ENCODE peak calls at places on chromosomes 1 and 21, in ten cellular contexts. P is brain microvascular endothelial cell, V is neural progenitor cell, J is progenitor cell of endocrine pancreas, Z is HFFc6, Q is HCT116, S is IMR-90, X is B cell, I is AG04449, L is AG10803. A is an unnamed sample.

GRCh38 chr1:191734321-191734720 is 423.9 kb upstream of the RGS18 start:
- DNase-seq in P (no peak), V (no peak), J (no peak), Z (no peak), Q (no peak), S (no peak), X (no peak), I (no peak), L (no peak), A (no peak)

GRCh38 chr1:11461738-11462137 is 17.2 kb upstream of the DISP3 start:
- DNase-seq in P (no peak), V (peak; percentile 34), J (no peak), Z (no peak), Q (no peak), S (no peak), X (no peak), I (no peak), L (no peak), A (no peak)

GRCh38 chr21:42939581-42940413 is 14.4 kb upstream of the ERVH48-1 start:
- DNase-seq in P (peak; percentile 95), V (no peak), J (no peak), Z (peak; percentile 93), Q (no peak), S (peak; percentile 99), X (no peak), I (peak; percentile 82), L (peak; percentile 96), A (peak; percentile 57)

GRCh38 chr1:204081156-204081790 is 8.4 kb downstream of the SOX13 start:
- DNase-seq in P (no peak), V (no peak), J (no peak), Z (no peak), Q (no peak), S (peak; percentile 50), X (no peak), I (no peak), L (no peak), A (no peak)

GRCh38 chr21:46500224-46500861 is 41.7 kb downstream of the DIP2A start:
- DNase-seq in P (no peak), V (no peak), J (no peak), Z (peak; percentile 18), Q (no peak), S (peak; percentile 40), X (no peak), I (no peak), L (peak; percentile 9), A (no peak)

GRCh38 chr1:6427445-6428390 is 3.1 kb downstream of the ESPN start:
- DNase-seq in P (no peak), V (peak; percentile 1), J (no peak), Z (no peak), Q (no peak), S (no peak), X (no peak), I (no peak), L (no peak), A (peak; percentile 71)

GRCh38 chr21:36322083-36322424 is 2.1 kb downstream of the MORC3 start:
- DNase-seq in P (no peak), V (no peak), J (no peak), Z (no peak), Q (no peak), S (no peak), X (no peak), I (no peak), L (no peak), A (no peak)

GRCh38 chr21:36551731-36552457 is 72.0 kb upstream of the CLDN14 start:
- DNase-seq in P (no peak), V (no peak), J (no peak), Z (peak; percentile 82), Q (no peak), S (peak; percentile 82), X (no peak), I (peak; percentile 81), L (peak; percentile 94), A (no peak)

GRCh38 chr1:73998348-73998959 is 199.5 kb downstream of the LRRIQ3 start:
- DNase-seq in P (no peak), V (peak; percentile 42), J (no peak), Z (peak; percentile 5), Q (peak; percentile 8), S (peak; percentile 32), X (no peak), I (peak; percentile 3), L (peak; percentile 62), A (no peak)
- TF ChIP-seq CTCF in P (peak; percentile 27), V (peak; percentile 69), J (peak; percentile 76), Z (peak; percentile 77), Q (no peak), S (peak; percentile 45), X (no peak), I (no peak), L (peak; percentile 63), A (peak; percentile 13)

DNA sequence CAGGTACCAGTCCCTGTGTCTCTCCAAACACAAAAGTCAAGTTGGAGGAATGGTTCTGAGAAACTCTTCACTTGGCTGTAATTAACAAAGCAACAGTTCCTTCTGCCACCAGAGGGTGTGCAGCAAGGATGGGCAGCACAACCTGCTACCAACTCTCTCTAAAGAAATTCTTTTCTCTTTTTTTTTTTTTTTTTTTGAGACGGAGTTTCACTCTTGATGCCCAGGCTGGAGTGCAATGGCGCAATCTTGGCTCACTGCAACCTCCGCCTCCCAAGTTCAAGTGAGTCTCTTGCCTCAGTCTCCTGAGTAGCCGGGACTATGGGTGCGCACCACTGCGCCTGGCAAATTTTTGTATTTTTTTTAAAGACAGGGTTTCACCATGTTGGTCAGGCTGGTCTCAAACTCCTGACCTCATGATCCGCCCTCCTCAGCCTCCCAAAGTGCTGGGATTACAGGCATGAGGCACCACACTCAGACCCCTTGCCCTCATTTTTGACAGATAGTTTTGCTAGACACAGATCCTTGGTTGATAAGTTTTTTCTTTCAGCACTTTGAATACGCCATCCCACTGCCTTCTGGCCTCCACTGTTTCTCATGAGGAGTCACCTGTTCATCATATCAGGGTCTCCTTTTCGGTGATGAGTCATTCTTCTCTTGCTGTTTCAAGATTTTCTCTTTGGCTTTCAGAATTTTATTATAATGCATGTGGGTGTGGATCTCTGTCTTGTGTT is 12.1 kb upstream of the DEGS1 start:
- DNase-seq in P (no peak), V (peak; percentile 19), J (no peak), Z (peak; percentile 15), Q (no peak), S (no peak), X (no peak), I (no peak), L (peak; percentile 32), A (peak; percentile 35)
- TF ChIP-seq CTCF in P (peak; percentile 65), V (peak; percentile 35), J (peak; percentile 43), Z (peak; percentile 64), Q (no peak), S (peak; percentile 31), X (peak; percentile 51), I (peak; percentile 31), L (peak; percentile 48), A (peak; percentile 19)

GRCh38 chr1:1630191-1630964 is 1.6 kb upstream of the MMP23B start:
- DNase-seq in P (peak; percentile 56), V (peak; percentile 78), J (no peak), Z (no peak), Q (no peak), S (no peak), X (peak; percentile 92), I (no peak), L (peak; percentile 43), A (peak; percentile 88)
- TF ChIP-seq CTCF in P (no peak), V (no peak), J (no peak), Z (no peak), Q (no peak), S (no peak), X (no peak), I (no peak), L (no peak), A (no peak)

DNA sequence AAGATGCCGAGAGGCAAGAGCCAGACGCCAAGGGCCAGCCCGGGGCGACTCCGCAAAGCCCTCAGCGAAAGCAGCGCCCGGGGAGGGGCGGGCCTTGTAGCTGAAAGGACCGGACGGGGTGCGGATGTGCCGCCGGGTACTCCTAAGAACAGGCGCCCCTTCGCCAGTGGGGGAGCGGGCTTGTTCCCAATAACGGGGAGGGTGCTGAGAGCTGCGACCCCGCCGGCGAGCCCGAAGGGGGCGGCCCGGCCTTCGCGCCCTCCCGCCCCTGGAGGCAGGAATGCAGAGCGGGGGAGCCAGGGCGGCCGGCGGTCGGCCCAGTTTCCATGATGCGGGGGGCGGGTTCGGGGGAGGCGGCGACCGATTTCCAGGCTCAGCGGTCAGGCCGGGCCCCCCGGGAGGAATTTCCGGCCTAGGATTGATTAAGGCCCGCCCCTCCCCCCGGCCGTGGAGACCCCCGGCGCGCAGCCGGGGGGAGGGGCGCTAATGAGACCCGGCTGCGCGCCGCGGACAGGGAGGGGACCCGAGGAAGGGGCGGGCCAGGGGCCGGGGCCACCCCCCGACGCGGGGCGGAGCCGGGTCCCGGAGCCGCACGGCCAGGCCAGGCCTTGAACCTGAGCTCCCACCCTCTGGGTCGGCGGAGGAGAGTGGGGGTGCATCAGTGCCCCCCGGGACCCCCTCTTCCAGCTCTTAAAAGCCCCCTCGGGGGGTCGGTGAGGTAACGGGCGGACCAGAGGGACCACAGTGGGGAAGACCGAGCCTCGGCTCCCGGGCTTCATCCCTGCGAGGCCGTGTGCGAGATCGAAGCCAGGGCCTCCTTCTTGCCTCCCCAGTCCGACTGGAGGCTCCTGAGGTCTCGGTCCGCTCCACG is 898 bp upstream of the TMEM200B start:
- DNase-seq in P (peak; percentile 46), V (peak; percentile 88), J (peak; percentile 85), Z (peak; percentile 50), Q (peak; percentile 46), S (peak; percentile 60), X (peak; percentile 56), I (no peak), L (peak; percentile 77), A (peak; percentile 67)
- TF ChIP-seq CTCF in P (peak; percentile 59), V (peak; percentile 70), J (peak; percentile 80), Z (peak; percentile 93), Q (no peak), S (peak; percentile 77), X (no peak), I (peak; percentile 91), L (peak; percentile 41), A (peak; percentile 60)

GRCh38 chr1:92065042-92065441 is 10.2 kb downstream of the SETSIP start:
- DNase-seq in P (no peak), V (no peak), J (no peak), Z (no peak), Q (no peak), S (no peak), X (no peak), I (no peak), L (no peak), A (no peak)
- TF ChIP-seq CTCF in P (no peak), V (peak; percentile 13), J (no peak), Z (no peak), Q (no peak), S (no peak), X (no peak), I (no peak), L (peak; percentile 21), A (no peak)

GRCh38 chr1:46342084-46342656 is 1.6 kb downstream of the NSUN4 start:
- DNase-seq in P (peak; percentile 52), V (peak; percentile 15), J (no peak), Z (peak; percentile 45), Q (no peak), S (peak; percentile 55), X (no peak), I (no peak), L (peak; percentile 39), A (no peak)
- TF ChIP-seq CTCF in P (peak; percentile 68), V (peak; percentile 36), J (peak; percentile 39), Z (peak; percentile 70), Q (no peak), S (peak; percentile 37), X (peak; percentile 50), I (peak; percentile 20), L (peak; percentile 37), A (peak; percentile 14)

A was measured in left lung.